ENCODE peak calls at places on chromosome 12, in seven cellular contexts. S is A172; Q is GOT3; A is epithelial cell of proximal tubule; J is iPS DF 19.7; P is activated CD4-positive, alpha-beta T cell treated with anti-CD3 and anti-CD28 coated beads for 36 hours; T is hypothalamus. O is an unnamed sample.

GRCh38 chr12:29882771-29883315 is 99.1 kb upstream of the TMTC1 start:
- DNase-seq in S (no peak), Q (no peak), A (no peak), J (no peak), P (no peak), T (no peak), O (peak; percentile 79)

GRCh38 chr12:42129595-42130204 is 15.0 kb downstream of the GXYLT1 start:
- DNase-seq in S (peak; percentile 41), Q (peak; percentile 45), A (no peak), J (no peak), P (no peak), T (no peak), O (peak; percentile 65)

GRCh38 chr12:100661300-100661951 is 87.9 kb downstream of the GAS2L3 start:
- DNase-seq in S (peak; percentile 15), Q (no peak), A (no peak), J (no peak), P (no peak), T (no peak), O (no peak)

GRCh38 chr12:107349008-107349747 is 255.8 kb upstream of the CRY1 start:
- DNase-seq in S (peak; percentile 97), Q (no peak), A (peak; percentile 93), J (no peak), P (no peak), T (no peak), O (no peak)

GRCh38 chr12:131333621-131334440 is 377.1 kb upstream of the SFSWAP start:
- DNase-seq in S (no peak), Q (no peak), A (no peak), J (no peak), P (no peak), T (no peak), O (no peak)

GRCh38 chr12:66942741-66943465 is 264.0 kb upstream of the GRIP1 start:
- DNase-seq in S (no peak), Q (no peak), A (no peak), J (no peak), P (no peak), T (no peak), O (peak; percentile 12)

GRCh38 chr12:95265765-95266164 is 48.2 kb downstream of the VEZT start:
- DNase-seq in S (no peak), Q (no peak), A (no peak), J (no peak), P (no peak), T (no peak), O (no peak)

GRCh38 chr12:113348849-113349536 is 9.4 kb upstream of the PLBD2 start:
- DNase-seq in S (no peak), Q (no peak), A (no peak), J (no peak), P (no peak), T (no peak), O (peak; percentile 69)

GRCh38 chr12:11725616-11726015 is 76.1 kb downstream of the ETV6 start:
- DNase-seq in S (no peak), Q (no peak), A (no peak), J (no peak), P (no peak), T (no peak), O (no peak)

GRCh38 chr12:93002278-93003054 is 73.4 kb upstream of the EEA1 start:
- DNase-seq in S (peak; percentile 60), Q (no peak), A (no peak), J (no peak), P (no peak), T (no peak), O (no peak)

GRCh38 chr12:126719886-126720666 is 1546.9 kb upstream of the TMEM132C start:
- DNase-seq in S (no peak), Q (no peak), A (no peak), J (no peak), P (no peak), T (no peak), O (no peak)

O was measured in HAP-1.